ENCODE peak calls at places on chromosomes 2 and 18, in nine cellular contexts. One of them, this sample, is unnamed.

GRCh38 chr18:62632788-62633455 is 82.4 kb upstream of the PHLPP1 start:
- DNase-seq in cardiac muscle cell: no peak
- DNase-seq in hippocampal formation: no peak
- DNase-seq in NCI-H524: no peak
- DNase-seq in A549: no peak
- DNase-seq in omental fat pad: no peak
- DNase-seq in GM12891: no peak
- DNase-seq in mesothelial cell of epicardium: no peak
- DNase-seq in right cardiac atrium: no peak
- DNase-seq in this sample: no peak

GRCh38 chr18:79962835-79963657 is 1.4 kb upstream of the HSBP1L1 start:
- DNase-seq in cardiac muscle cell: no peak
- DNase-seq in hippocampal formation: no peak
- DNase-seq in NCI-H524: no peak
- DNase-seq in A549: no peak
- DNase-seq in omental fat pad: peak; percentile 19
- DNase-seq in GM12891: peak; percentile 51
- DNase-seq in mesothelial cell of epicardium: no peak
- DNase-seq in right cardiac atrium: no peak
- DNase-seq in this sample: no peak

GRCh38 chr2:105329561-105330495 is at the start of gene TGFBRAP1:
- DNase-seq in cardiac muscle cell: peak; percentile 64
- DNase-seq in hippocampal formation: peak; percentile 53
- DNase-seq in NCI-H524: no peak
- DNase-seq in A549: peak; percentile 60
- DNase-seq in omental fat pad: no peak
- DNase-seq in GM12891: peak; percentile 66
- DNase-seq in mesothelial cell of epicardium: no peak
- DNase-seq in right cardiac atrium: peak; percentile 62
- DNase-seq in this sample: peak; percentile 60

GRCh38 chr2:190530211-190530639 is 4.3 kb downstream of the NEMP2 start:
- DNase-seq in cardiac muscle cell: peak; percentile 81
- DNase-seq in hippocampal formation: no peak
- DNase-seq in NCI-H524: no peak
- DNase-seq in A549: no peak
- DNase-seq in omental fat pad: no peak
- DNase-seq in GM12891: no peak
- DNase-seq in mesothelial cell of epicardium: no peak
- DNase-seq in right cardiac atrium: no peak
- DNase-seq in this sample: no peak

GRCh38 chr2:96359310-96359709 is 23.7 kb downstream of the NCAPH start:
- DNase-seq in cardiac muscle cell: no peak
- DNase-seq in hippocampal formation: peak; percentile 75
- DNase-seq in NCI-H524: no peak
- DNase-seq in A549: peak; percentile 29
- DNase-seq in omental fat pad: no peak
- DNase-seq in GM12891: no peak
- DNase-seq in mesothelial cell of epicardium: no peak
- DNase-seq in right cardiac atrium: no peak
- DNase-seq in this sample: peak; percentile 41

GRCh38 chr2:201639205-201639604 is 4.1 kb downstream of the TMEM237 start:
- DNase-seq in cardiac muscle cell: no peak
- DNase-seq in hippocampal formation: no peak
- DNase-seq in NCI-H524: no peak
- DNase-seq in A549: no peak
- DNase-seq in omental fat pad: no peak
- DNase-seq in GM12891: no peak
- DNase-seq in mesothelial cell of epicardium: no peak
- DNase-seq in right cardiac atrium: no peak
- DNase-seq in this sample: no peak

GRCh38 chr2:223779877-223780276 is 57.5 kb downstream of the AP1S3 start:
- DNase-seq in cardiac muscle cell: peak; percentile 59
- DNase-seq in hippocampal formation: no peak
- DNase-seq in NCI-H524: peak; percentile 5
- DNase-seq in A549: peak; percentile 66
- DNase-seq in omental fat pad: no peak
- DNase-seq in GM12891: peak; percentile 42
- DNase-seq in mesothelial cell of epicardium: no peak
- DNase-seq in right cardiac atrium: no peak
- DNase-seq in this sample: no peak

GRCh38 chr2:180472133-180472532 is 465.0 kb upstream of the CWC22 start:
- DNase-seq in cardiac muscle cell: peak; percentile 35
- DNase-seq in hippocampal formation: no peak
- DNase-seq in NCI-H524: no peak
- DNase-seq in A549: no peak
- DNase-seq in omental fat pad: no peak
- DNase-seq in GM12891: no peak
- DNase-seq in mesothelial cell of epicardium: no peak
- DNase-seq in right cardiac atrium: no peak
- DNase-seq in this sample: no peak

GRCh38 chr2:16407358-16407757 is 258.3 kb downstream of the CYRIA start:
- DNase-seq in cardiac muscle cell: no peak
- DNase-seq in hippocampal formation: no peak
- DNase-seq in NCI-H524: no peak
- DNase-seq in A549: no peak
- DNase-seq in omental fat pad: no peak
- DNase-seq in GM12891: no peak
- DNase-seq in mesothelial cell of epicardium: no peak
- DNase-seq in right cardiac atrium: peak; percentile 18
- DNase-seq in this sample: peak; percentile 29

GRCh38 chr2:236352761-236353593 is 88.8 kb upstream of the ASB18 start:
- DNase-seq in cardiac muscle cell: peak; percentile 47
- DNase-seq in hippocampal formation: no peak
- DNase-seq in NCI-H524: no peak
- DNase-seq in A549: peak; percentile 25
- DNase-seq in omental fat pad: no peak
- DNase-seq in GM12891: no peak
- DNase-seq in mesothelial cell of epicardium: no peak
- DNase-seq in right cardiac atrium: no peak
- DNase-seq in this sample: no peak

GRCh38 chr18:8947576-8947975 is 154.9 kb upstream of the NDUFV2 start:
- DNase-seq in cardiac muscle cell: peak; percentile 28
- DNase-seq in hippocampal formation: no peak
- DNase-seq in NCI-H524: peak; percentile 6
- DNase-seq in A549: no peak
- DNase-seq in omental fat pad: no peak
- DNase-seq in GM12891: no peak
- DNase-seq in mesothelial cell of epicardium: no peak
- DNase-seq in right cardiac atrium: no peak
- DNase-seq in this sample: no peak

GRCh38 chr2:205937193-205937592 is 148.8 kb downstream of the INO80D start:
- DNase-seq in cardiac muscle cell: no peak
- DNase-seq in hippocampal formation: no peak
- DNase-seq in NCI-H524: no peak
- DNase-seq in A549: no peak
- DNase-seq in omental fat pad: no peak
- DNase-seq in GM12891: no peak
- DNase-seq in mesothelial cell of epicardium: no peak
- DNase-seq in right cardiac atrium: no peak
- DNase-seq in this sample: no peak

GRCh38 chr2:48114256-48114655 is 208.0 kb upstream of the FBXO11 start:
- DNase-seq in cardiac muscle cell: peak; percentile 89
- DNase-seq in hippocampal formation: no peak
- DNase-seq in NCI-H524: no peak
- DNase-seq in A549: peak; percentile 91
- DNase-seq in omental fat pad: peak; percentile 34
- DNase-seq in GM12891: no peak
- DNase-seq in mesothelial cell of epicardium: no peak
- DNase-seq in right cardiac atrium: peak; percentile 35
- DNase-seq in this sample: no peak

GRCh38 chr2:88857951-88858406 is 166.5 kb downstream of the RPIA start:
- DNase-seq in cardiac muscle cell: peak; percentile 72
- DNase-seq in hippocampal formation: no peak
- DNase-seq in NCI-H524: no peak
- DNase-seq in A549: peak; percentile 6
- DNase-seq in omental fat pad: no peak
- DNase-seq in GM12891: no peak
- DNase-seq in mesothelial cell of epicardium: no peak
- DNase-seq in right cardiac atrium: no peak
- DNase-seq in this sample: no peak

GRCh38 chr2:120910956-120911951 is 175.6 kb downstream of the GLI2 start:
- DNase-seq in cardiac muscle cell: peak; percentile 53
- DNase-seq in hippocampal formation: no peak
- DNase-seq in NCI-H524: no peak
- DNase-seq in A549: peak; percentile 93
- DNase-seq in omental fat pad: no peak
- DNase-seq in GM12891: no peak
- DNase-seq in mesothelial cell of epicardium: no peak
- DNase-seq in right cardiac atrium: no peak
- DNase-seq in this sample: no peak

GRCh38 chr2:144514731-144515424 is 5.0 kb downstream of the ZEB2 start:
- DNase-seq in cardiac muscle cell: no peak
- DNase-seq in hippocampal formation: no peak
- DNase-seq in NCI-H524: no peak
- DNase-seq in A549: no peak
- DNase-seq in omental fat pad: no peak
- DNase-seq in GM12891: no peak
- DNase-seq in mesothelial cell of epicardium: no peak
- DNase-seq in right cardiac atrium: no peak
- DNase-seq in this sample: no peak

GRCh38 chr18:7174359-7175107 is 56.4 kb upstream of the LRRC30 start:
- DNase-seq in cardiac muscle cell: peak; percentile 40
- DNase-seq in hippocampal formation: peak; percentile 12
- DNase-seq in NCI-H524: peak; percentile 49
- DNase-seq in A549: no peak
- DNase-seq in omental fat pad: no peak
- DNase-seq in GM12891: no peak
- DNase-seq in mesothelial cell of epicardium: no peak
- DNase-seq in right cardiac atrium: no peak
- DNase-seq in this sample: no peak

GRCh38 chr2:168585700-168586099 is 129.6 kb downstream of the CERS6 start:
- DNase-seq in cardiac muscle cell: no peak
- DNase-seq in hippocampal formation: no peak
- DNase-seq in NCI-H524: no peak
- DNase-seq in A549: no peak
- DNase-seq in omental fat pad: no peak
- DNase-seq in GM12891: no peak
- DNase-seq in mesothelial cell of epicardium: no peak
- DNase-seq in right cardiac atrium: no peak
- DNase-seq in this sample: no peak

GRCh38 chr2:11004206-11004605 is 92.5 kb downstream of the KCNF1 start:
- DNase-seq in cardiac muscle cell: peak; percentile 61
- DNase-seq in hippocampal formation: no peak
- DNase-seq in NCI-H524: no peak
- DNase-seq in A549: no peak
- DNase-seq in omental fat pad: no peak
- DNase-seq in GM12891: no peak
- DNase-seq in mesothelial cell of epicardium: no peak
- DNase-seq in right cardiac atrium: no peak
- DNase-seq in this sample: no peak

GRCh38 chr18:38458673-38459072 is 893.1 kb upstream of the CELF4 start:
- DNase-seq in cardiac muscle cell: no peak
- DNase-seq in hippocampal formation: no peak
- DNase-seq in NCI-H524: no peak
- DNase-seq in A549: no peak
- DNase-seq in omental fat pad: no peak
- DNase-seq in GM12891: no peak
- DNase-seq in mesothelial cell of epicardium: no peak
- DNase-seq in right cardiac atrium: no peak
- DNase-seq in this sample: no peak

GRCh38 chr2:38528008-38528442 is 74.7 kb downstream of the HNRNPLL start:
- DNase-seq in cardiac muscle cell: peak; percentile 64
- DNase-seq in hippocampal formation: peak; percentile 25
- DNase-seq in NCI-H524: peak; percentile 59
- DNase-seq in A549: peak; percentile 73
- DNase-seq in omental fat pad: no peak
- DNase-seq in GM12891: no peak
- DNase-seq in mesothelial cell of epicardium: no peak
- DNase-seq in right cardiac atrium: peak; percentile 56
- DNase-seq in this sample: peak; percentile 40

GRCh38 chr2:68721482-68722071 is 13.0 kb upstream of the ARHGAP25 start:
- DNase-seq in cardiac muscle cell: no peak
- DNase-seq in hippocampal formation: no peak
- DNase-seq in NCI-H524: no peak
- DNase-seq in A549: no peak
- DNase-seq in omental fat pad: no peak
- DNase-seq in GM12891: no peak
- DNase-seq in mesothelial cell of epicardium: no peak
- DNase-seq in right cardiac atrium: no peak
- DNase-seq in this sample: no peak

GRCh38 chr18:67778016-67778415 is 261.5 kb upstream of the DSEL start:
- DNase-seq in cardiac muscle cell: no peak
- DNase-seq in hippocampal formation: no peak
- DNase-seq in NCI-H524: no peak
- DNase-seq in A549: no peak
- DNase-seq in omental fat pad: no peak
- DNase-seq in GM12891: no peak
- DNase-seq in mesothelial cell of epicardium: no peak
- DNase-seq in right cardiac atrium: no peak
- DNase-seq in this sample: no peak

GRCh38 chr2:133894429-133894828 is 326.2 kb upstream of the NCKAP5 start:
- DNase-seq in cardiac muscle cell: no peak
- DNase-seq in hippocampal formation: no peak
- DNase-seq in NCI-H524: no peak
- DNase-seq in A549: no peak
- DNase-seq in omental fat pad: no peak
- DNase-seq in GM12891: no peak
- DNase-seq in mesothelial cell of epicardium: no peak
- DNase-seq in right cardiac atrium: no peak
- DNase-seq in this sample: no peak

GRCh38 chr2:102615620-102616436 is 3.5 kb upstream of the SLC9A2 start:
- DNase-seq in cardiac muscle cell: peak; percentile 75
- DNase-seq in hippocampal formation: peak; percentile 10
- DNase-seq in NCI-H524: peak; percentile 27
- DNase-seq in A549: peak; percentile 75
- DNase-seq in omental fat pad: no peak
- DNase-seq in GM12891: peak; percentile 48
- DNase-seq in mesothelial cell of epicardium: peak; percentile 34
- DNase-seq in right cardiac atrium: peak; percentile 29
- DNase-seq in this sample: peak; percentile 35

GRCh38 chr2:7673843-7674242 is 756.6 kb downstream of the RNF144A start:
- DNase-seq in cardiac muscle cell: no peak
- DNase-seq in hippocampal formation: no peak
- DNase-seq in NCI-H524: no peak
- DNase-seq in A549: no peak
- DNase-seq in omental fat pad: no peak
- DNase-seq in GM12891: no peak
- DNase-seq in mesothelial cell of epicardium: no peak
- DNase-seq in right cardiac atrium: no peak
- DNase-seq in this sample: no peak

GRCh38 chr2:229201522-229201921 is 69.6 kb downstream of the PID1 start:
- DNase-seq in cardiac muscle cell: no peak
- DNase-seq in hippocampal formation: no peak
- DNase-seq in NCI-H524: no peak
- DNase-seq in A549: no peak
- DNase-seq in omental fat pad: no peak
- DNase-seq in GM12891: no peak
- DNase-seq in mesothelial cell of epicardium: no peak
- DNase-seq in right cardiac atrium: no peak
- DNase-seq in this sample: no peak

GRCh38 chr2:18690342-18690741 is 101.0 kb upstream of the NT5C1B start:
- DNase-seq in cardiac muscle cell: no peak
- DNase-seq in hippocampal formation: no peak
- DNase-seq in NCI-H524: no peak
- DNase-seq in A549: peak; percentile 16
- DNase-seq in omental fat pad: no peak
- DNase-seq in GM12891: no peak
- DNase-seq in mesothelial cell of epicardium: no peak
- DNase-seq in right cardiac atrium: no peak
- DNase-seq in this sample: no peak

GRCh38 chr2:70703900-70704549 is 64.0 kb downstream of the ADD2 start:
- DNase-seq in cardiac muscle cell: peak; percentile 87
- DNase-seq in hippocampal formation: no peak
- DNase-seq in NCI-H524: no peak
- DNase-seq in A549: no peak
- DNase-seq in omental fat pad: no peak
- DNase-seq in GM12891: no peak
- DNase-seq in mesothelial cell of epicardium: no peak
- DNase-seq in right cardiac atrium: no peak
- DNase-seq in this sample: no peak